ENCODE peak calls at places on chromosome 12, in four cellular contexts. K, E, G and V are unnamed samples.
A peak's percentile ranks its signal among the peaks of the same experiment; 100 is the strongest.

GRCh38 chr12:80925983-80926382 is 11.8 kb downstream of the LIN7A start:
- DNase-seq in K (no peak), E (no peak), G (no peak), V (no peak)

GRCh38 chr12:111482464-111482863 is 76.7 kb downstream of the SH2B3 start:
- DNase-seq in K (no peak), E (no peak), G (no peak), V (no peak)

GRCh38 chr12:94867066-94867855 is 136.2 kb downstream of the NDUFA12 start:
- DNase-seq in K (no peak), E (no peak), G (no peak), V (no peak)

GRCh38 chr12:88854260-88854659 is 274.0 kb upstream of the KITLG start:
- DNase-seq in K (no peak), E (no peak), G (no peak), V (no peak)

GRCh38 chr12:25583545-25583944 is 30.5 kb upstream of the LMNTD1 start:
- DNase-seq in K (no peak), E (no peak), G (no peak), V (no peak)

GRCh38 chr12:68882251-68882964 is 50.6 kb downstream of the CPM start:
- DNase-seq in K (no peak), E (no peak), G (no peak), V (no peak)

GRCh38 chr12:27571463-27571862 is 47.5 kb downstream of the PPFIBP1 start:
- DNase-seq in K (no peak), E (no peak), G (no peak), V (no peak)

GRCh38 chr12:33825442-33825841 is 196.9 kb upstream of the ALG10 start:
- DNase-seq in K (no peak), E (no peak), G (no peak), V (no peak)

GRCh38 chr12:106157802-106158201 is 19.0 kb upstream of the NUAK1 start:
- DNase-seq in K (no peak), E (no peak), G (no peak), V (no peak)

GRCh38 chr12:90896164-90896563 is 58.8 kb downstream of the CCER1 start:
- DNase-seq in K (no peak), E (no peak), G (no peak), V (no peak)

GRCh38 chr12:43289412-43289811 is 262.6 kb downstream of the ADAMTS20 start:
- DNase-seq in K (no peak), E (no peak), G (no peak), V (no peak)

GRCh38 chr12:84912191-84913142 is at the start of gene SLC6A15:
- DNase-seq in K (peak; percentile 60), E (no peak), G (peak; percentile 94), V (no peak)